ENCODE peak calls at places on chromosomes 4 and X, in nine cellular contexts. V is thoracic aorta, X is C1 segment of cervical spinal cord, K is neural crest cell, C is right cardiac atrium, L is H54, O is dermis blood vessel endothelial cell, F is choroid plexus epithelial cell, S is pancreas. W is an unnamed sample.

GRCh38 chrX:132216806-132217202 is 2.4 kb downstream of the RAP2C start:
- DNase-seq in V (no peak), O (peak; percentile 32), F (peak; percentile 51), X (no peak), L (no peak), K (no peak), S (no peak), C (no peak), W (no peak)

GRCh38 chr4:170248576-170248975 is 158.8 kb upstream of the AADAT start:
- DNase-seq in L (no peak), O (no peak), V (no peak), K (no peak), F (peak; percentile 38), C (no peak), S (no peak), X (no peak), W (no peak)

GRCh38 chrX:85995641-85996040 is 51.7 kb downstream of the CHM start:
- DNase-seq in F (no peak), X (no peak), K (no peak), L (no peak), C (no peak), V (no peak), O (no peak), S (no peak), W (no peak)

GRCh38 chr4:126445596-126445995 is 1130.8 kb downstream of the FAT4 start:
- DNase-seq in S (no peak), V (no peak), O (no peak), L (no peak), C (no peak), F (peak; percentile 12), X (no peak), K (no peak), W (no peak)

GRCh38 chr4:126664839-126665238 is 967.9 kb upstream of the INTU start:
- DNase-seq in X (no peak), L (no peak), V (no peak), C (no peak), O (no peak), S (no peak), K (no peak), F (no peak), W (no peak)

GRCh38 chrX:71212536-71212935 is 10.5 kb upstream of the GJB1 start:
- DNase-seq in X (no peak), K (no peak), V (no peak), F (no peak), S (no peak), C (no peak), O (no peak), L (no peak), W (no peak)

GRCh38 chrX:53223068-53223693 is 1.8 kb downstream of the KDM5C start:
- DNase-seq in K (no peak), S (no peak), F (no peak), V (no peak), X (no peak), O (no peak), L (no peak), C (no peak), W (no peak)

GRCh38 chrX:133005038-133005437 is 46.6 kb upstream of the HS6ST2 start:
- DNase-seq in F (peak; percentile 28), V (no peak), C (no peak), S (no peak), O (peak; percentile 3), L (peak; percentile 2), K (peak; percentile 18), X (no peak), W (no peak)

GRCh38 chrX:139931646-139932076 is 1.2 kb downstream of the ATP11C start:
- DNase-seq in C (peak; percentile 30), K (peak; percentile 9), S (no peak), L (no peak), V (no peak), O (no peak), X (no peak), F (peak; percentile 50), W (no peak)

GRCh38 chr4:35725131-35725530 is 519.2 kb downstream of the ARAP2 start:
- DNase-seq in K (no peak), X (no peak), V (no peak), O (no peak), S (no peak), C (no peak), F (no peak), L (no peak), W (no peak)

GRCh38 chrX:71578253-71579135 is at the start of gene GCNA:
- DNase-seq in O (no peak), S (peak; percentile 55), V (no peak), C (no peak), X (no peak), K (no peak), F (no peak), L (no peak), W (no peak)

GRCh38 chr4:48813984-48814383 is 16.9 kb upstream of the OCIAD1 start:
- DNase-seq in S (no peak), O (no peak), V (no peak), K (no peak), X (no peak), F (no peak), C (no peak), L (no peak), W (peak; percentile 67)

GRCh38 chr4:73588613-73589012 is 31.6 kb downstream of the RASSF6 start:
- DNase-seq in X (no peak), K (no peak), V (no peak), C (no peak), F (no peak), S (no peak), O (no peak), L (no peak), W (no peak)

GRCh38 chrX:37711991-37712390 is 26.4 kb downstream of the XK start:
- DNase-seq in F (no peak), C (no peak), S (no peak), L (no peak), O (no peak), K (no peak), X (no peak), V (no peak), W (no peak)

GRCh38 chr4:41442818-41443217 is 95.1 kb upstream of the LIMCH1 start:
- DNase-seq in V (no peak), L (no peak), C (no peak), X (no peak), F (no peak), S (no peak), O (peak; percentile 43), K (no peak), W (no peak)

GRCh38 chr4:23130845-23131244 is 438.1 kb downstream of the GBA3 start:
- DNase-seq in S (no peak), X (no peak), O (no peak), C (no peak), K (no peak), V (no peak), L (no peak), F (no peak), W (no peak)

GRCh38 chr4:22903913-22904312 is 211.2 kb downstream of the GBA3 start:
- DNase-seq in C (no peak), K (no peak), L (no peak), F (no peak), O (no peak), V (no peak), X (no peak), S (no peak), W (no peak)

GRCh38 chrX:71251456-71251973 is 2.4 kb downstream of the ZMYM3 start:
- DNase-seq in L (no peak), S (no peak), X (no peak), K (no peak), V (no peak), F (peak; percentile 16), C (no peak), O (no peak), W (no peak)

GRCh38 chr4:123060039-123060770 is 137.8 kb upstream of the NUDT6 start:
- DNase-seq in X (no peak), C (peak; percentile 2), O (no peak), F (no peak), L (no peak), V (no peak), K (no peak), S (no peak), W (no peak)

GRCh38 chr4:96164814-96165351 is 325.0 kb downstream of the PDHA2 start:
- DNase-seq in V (no peak), F (peak; percentile 96), O (no peak), S (no peak), L (no peak), X (no peak), K (no peak), C (no peak), W (no peak)

W was measured in WERI-Rb-1.